ENCODE peak calls at places on chromosomes 13 and 19, in six cellular contexts. One of them, this sample, is unnamed.

GRCh38 chr13:90498096-90498495 is 849.4 kb upstream of the MIR17HG start:
- DNase-seq in GM04503: no peak
- DNase-seq in NCI-H748 treated with DMSO at 0.1 percent for 48 hours: no peak
- DNase-seq in RPMI7951: no peak
- DNase-seq in GDM1: no peak
- DNase-seq in NCI-H1930: no peak
- DNase-seq in this sample: no peak

GRCh38 chr13:105972306-105972721 is 563.1 kb downstream of the EFNB2 start:
- DNase-seq in GM04503: no peak
- DNase-seq in NCI-H748 treated with DMSO at 0.1 percent for 48 hours: peak
- DNase-seq in RPMI7951: no peak
- DNase-seq in GDM1: no peak
- DNase-seq in NCI-H1930: no peak
- DNase-seq in this sample: no peak

GRCh38 chr19:47232422-47233211 is 1.6 kb upstream of the BBC3 start:
- DNase-seq in GM04503: no peak
- DNase-seq in NCI-H748 treated with DMSO at 0.1 percent for 48 hours: no peak
- DNase-seq in RPMI7951: peak
- DNase-seq in GDM1: peak
- DNase-seq in NCI-H1930: no peak
- DNase-seq in this sample: no peak

GRCh38 chr13:30738946-30739528 is 3.7 kb downstream of the ALOX5AP start:
- DNase-seq in GM04503: no peak
- DNase-seq in NCI-H748 treated with DMSO at 0.1 percent for 48 hours: no peak
- DNase-seq in RPMI7951: no peak
- DNase-seq in GDM1: no peak
- DNase-seq in NCI-H1930: no peak
- DNase-seq in this sample: no peak

GRCh38 chr19:49889687-49890348 is 6.9 kb downstream of the IL4I1 start:
- DNase-seq in GM04503: no peak
- DNase-seq in NCI-H748 treated with DMSO at 0.1 percent for 48 hours: peak
- DNase-seq in RPMI7951: peak
- DNase-seq in GDM1: no peak
- DNase-seq in NCI-H1930: peak
- DNase-seq in this sample: no peak

GRCh38 chr19:2602391-2603181 is 99.9 kb downstream of the GNG7 start:
- DNase-seq in GM04503: peak
- DNase-seq in NCI-H748 treated with DMSO at 0.1 percent for 48 hours: no peak
- DNase-seq in RPMI7951: peak
- DNase-seq in GDM1: no peak
- DNase-seq in NCI-H1930: no peak
- DNase-seq in this sample: no peak

GRCh38 chr19:32872391-32872790 is 2.8 kb upstream of the SLC7A9 start:
- DNase-seq in GM04503: no peak
- DNase-seq in NCI-H748 treated with DMSO at 0.1 percent for 48 hours: no peak
- DNase-seq in RPMI7951: no peak
- DNase-seq in GDM1: no peak
- DNase-seq in NCI-H1930: no peak
- DNase-seq in this sample: no peak

GRCh38 chr13:38693641-38694040 is 6.8 kb downstream of the FREM2 start:
- DNase-seq in GM04503: no peak
- DNase-seq in NCI-H748 treated with DMSO at 0.1 percent for 48 hours: no peak
- DNase-seq in RPMI7951: no peak
- DNase-seq in GDM1: no peak
- DNase-seq in NCI-H1930: no peak
- DNase-seq in this sample: no peak

GRCh38 chr13:25902946-25903345 is 148.9 kb downstream of the SHISA2 start:
- DNase-seq in GM04503: no peak
- DNase-seq in NCI-H748 treated with DMSO at 0.1 percent for 48 hours: no peak
- DNase-seq in RPMI7951: no peak
- DNase-seq in GDM1: no peak
- DNase-seq in NCI-H1930: no peak
- DNase-seq in this sample: no peak

GRCh38 chr19:913080-913748 is at the start of gene R3HDM4:
- DNase-seq in GM04503: no peak
- DNase-seq in NCI-H748 treated with DMSO at 0.1 percent for 48 hours: peak
- DNase-seq in RPMI7951: peak
- DNase-seq in GDM1: peak
- DNase-seq in NCI-H1930: peak
- DNase-seq in this sample: no peak

GRCh38 chr19:8340341-8341096 is 2.5 kb downstream of the KANK3 start:
- DNase-seq in GM04503: no peak
- DNase-seq in NCI-H748 treated with DMSO at 0.1 percent for 48 hours: no peak
- DNase-seq in RPMI7951: no peak
- DNase-seq in GDM1: no peak
- DNase-seq in NCI-H1930: no peak
- DNase-seq in this sample: no peak

GRCh38 chr19:38944981-38945506 is 14.3 kb downstream of the MRPS12 start:
- DNase-seq in GM04503: no peak
- DNase-seq in NCI-H748 treated with DMSO at 0.1 percent for 48 hours: peak
- DNase-seq in RPMI7951: no peak
- DNase-seq in GDM1: no peak
- DNase-seq in NCI-H1930: no peak
- DNase-seq in this sample: no peak

This sample was measured in epithelial cell of proximal tubule.